ENCODE peak calls at places on chromosomes 4 and X, in five cellular contexts. I is adrenal gland, W is astrocyte, U is lung, M is neural progenitor cell. O is an unnamed sample.
A peak's percentile ranks its signal among the peaks of the same experiment; 100 is the strongest.

GRCh38 chr4:24956763-24957162 is 43.9 kb upstream of the CCDC149 start:
- DNase-seq in I (no peak), W (no peak), U (peak; percentile 19), M (no peak), O (no peak)

GRCh38 chr4:64158648-64159326 is 250.5 kb downstream of the TECRL start:
- DNase-seq in I (peak; percentile 56), W (peak; percentile 32), U (peak; percentile 56), M (peak; percentile 82), O (peak; percentile 12)

GRCh38 chr4:188032583-188032982 is 37.0 kb downstream of the ZFP42 start:
- DNase-seq in I (no peak), W (no peak), U (no peak), M (peak; percentile 76), O (no peak)

GRCh38 chr4:174387721-174388120 is 104.0 kb downstream of the CEP44 start:
- DNase-seq in I (no peak), W (no peak), U (no peak), M (no peak), O (no peak)

GRCh38 chr4:71559957-71560541 is 221.2 kb downstream of the SLC4A4 start:
- DNase-seq in I (no peak), W (peak; percentile 90), U (no peak), M (no peak), O (no peak)

GRCh38 chr4:2364654-2365053 is 53.8 kb downstream of the ZFYVE28 start:
- DNase-seq in I (peak; percentile 39), W (peak; percentile 44), U (no peak), M (no peak), O (no peak)

GRCh38 chr4:68304731-68305130 is 45.2 kb downstream of the YTHDC1 start:
- DNase-seq in I (no peak), W (no peak), U (no peak), M (no peak), O (no peak)

GRCh38 chr4:155523358-155523757 is 143.3 kb upstream of the GUCY1A1 start:
- DNase-seq in I (no peak), W (no peak), U (no peak), M (no peak), O (no peak)

GRCh38 chrX:149721778-149722177 is 9.9 kb downstream of the MAGEA11 start:
- DNase-seq in I (no peak), W (no peak), U (no peak), M (no peak), O (no peak)

GRCh38 chrX:107713205-107714195 is 62.1 kb downstream of the TSC22D3 start:
- DNase-seq in I (no peak), W (no peak), U (no peak), M (no peak), O (peak; percentile 71)

GRCh38 chr4:150385606-150386005 is 196.3 kb upstream of the MAB21L2 start:
- DNase-seq in I (no peak), W (peak; percentile 90), U (no peak), M (peak; percentile 21), O (no peak)

GRCh38 chrX:136767104-136767941 is 13.4 kb downstream of the ARHGEF6 start:
- DNase-seq in I (peak; percentile 61), W (peak; percentile 52), U (peak; percentile 54), M (peak; percentile 74), O (peak; percentile 53)

DNA sequence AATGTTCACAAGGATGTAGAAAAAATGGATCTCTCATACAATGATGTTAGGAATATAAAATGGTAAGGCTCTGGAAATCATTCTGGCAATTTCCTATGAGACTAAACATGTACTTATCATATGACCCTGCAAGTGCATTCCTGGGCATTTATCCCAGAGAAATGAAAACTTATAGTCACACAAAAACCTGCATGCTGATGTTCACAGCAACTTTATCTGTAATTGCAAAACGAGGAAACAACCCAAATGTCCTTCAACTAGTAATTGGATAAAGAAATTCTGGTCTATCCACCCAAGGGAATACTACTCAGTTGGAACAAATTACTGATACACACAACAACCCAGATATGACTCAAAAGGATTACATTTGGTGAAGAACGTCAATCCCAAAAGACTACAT is 14.5 kb downstream of the ZCCHC18 start:
- DNase-seq in I (no peak), W (no peak), U (no peak), M (no peak), O (no peak)
- H3K4me3 ChIP-seq in I (no peak overlapping the region), W (no peak overlapping the region), U (no peak overlapping the region), M (no peak overlapping the region), O (no peak overlapping the region)

GRCh38 chr4:86959588-86960500 is 25.0 kb downstream of the AFF1 start:
- DNase-seq in I (no peak), W (no peak), U (no peak), M (peak; percentile 90), O (no peak)

GRCh38 chr4:86961605-86962295 is 26.9 kb downstream of the AFF1 start:
- DNase-seq in I (no peak), W (peak; percentile 80), U (no peak), M (no peak), O (no peak)

GRCh38 chr4:86961103-86961502 is 26.3 kb downstream of the AFF1 start:
- DNase-seq in I (no peak), W (no peak), U (no peak), M (no peak), O (no peak)

GRCh38 chr4:86963697-86964096 is 28.9 kb downstream of the AFF1 start:
- DNase-seq in I (no peak), W (peak; percentile 35), U (no peak), M (no peak), O (no peak)

DNA sequence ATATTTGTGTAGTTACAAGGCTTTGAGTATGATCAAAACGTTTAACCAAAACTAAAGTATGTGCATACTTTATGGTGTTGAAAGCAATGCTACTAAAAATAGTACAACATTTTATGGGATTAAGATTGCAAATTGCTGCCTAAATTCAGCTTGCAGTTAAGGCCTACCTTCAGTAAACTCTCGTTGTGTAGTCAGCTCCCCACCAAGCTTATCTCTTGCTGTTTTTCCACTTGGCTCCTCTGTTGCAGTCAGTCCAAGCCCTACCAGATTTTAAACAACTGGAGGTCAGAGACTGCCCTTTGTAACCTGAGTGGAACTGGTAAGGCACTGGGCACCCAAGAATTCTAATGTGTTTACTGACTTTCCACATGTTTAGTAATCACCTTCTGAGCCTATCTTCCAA is 25.7 kb downstream of the AFF1 start:
- DNase-seq in I (no peak), W (no peak), U (no peak), M (peak; percentile 55), O (no peak)
- H3K4me1 ChIP-seq in I (peaks cover 18% of the 10 kb centered on the region), W (peaks cover 3% of the 10 kb centered on the region), U (peaks cover 26% of the 10 kb centered on the region), M (peaks cover 63% of the 10 kb centered on the region), O (peaks cover 25% of the 10 kb centered on the region)

DNA sequence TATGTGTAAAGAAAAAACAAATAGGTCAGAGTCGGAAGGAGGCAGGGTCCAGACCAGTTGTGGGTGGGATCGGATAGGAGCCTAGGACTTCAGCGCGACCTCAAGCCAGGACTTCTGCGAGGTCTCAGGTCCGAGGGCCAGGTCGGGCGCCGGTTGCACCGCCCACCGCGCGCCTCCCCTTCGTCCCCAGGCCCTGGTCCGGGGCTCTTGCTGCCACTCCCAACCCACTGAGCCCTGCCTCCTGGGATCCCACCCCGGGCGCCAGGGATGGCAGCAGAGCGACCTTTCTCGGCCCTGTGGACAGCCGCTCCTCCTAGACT is 12.3 kb downstream of the PITX2 start:
- DNase-seq in I (no peak), W (no peak), U (no peak), M (no peak), O (no peak)
- H3K4me3 ChIP-seq in I (no peak overlapping the region), W (no peak overlapping the region), U (no peak overlapping the region), M (no peak overlapping the region), O (no peak overlapping the region)

DNA sequence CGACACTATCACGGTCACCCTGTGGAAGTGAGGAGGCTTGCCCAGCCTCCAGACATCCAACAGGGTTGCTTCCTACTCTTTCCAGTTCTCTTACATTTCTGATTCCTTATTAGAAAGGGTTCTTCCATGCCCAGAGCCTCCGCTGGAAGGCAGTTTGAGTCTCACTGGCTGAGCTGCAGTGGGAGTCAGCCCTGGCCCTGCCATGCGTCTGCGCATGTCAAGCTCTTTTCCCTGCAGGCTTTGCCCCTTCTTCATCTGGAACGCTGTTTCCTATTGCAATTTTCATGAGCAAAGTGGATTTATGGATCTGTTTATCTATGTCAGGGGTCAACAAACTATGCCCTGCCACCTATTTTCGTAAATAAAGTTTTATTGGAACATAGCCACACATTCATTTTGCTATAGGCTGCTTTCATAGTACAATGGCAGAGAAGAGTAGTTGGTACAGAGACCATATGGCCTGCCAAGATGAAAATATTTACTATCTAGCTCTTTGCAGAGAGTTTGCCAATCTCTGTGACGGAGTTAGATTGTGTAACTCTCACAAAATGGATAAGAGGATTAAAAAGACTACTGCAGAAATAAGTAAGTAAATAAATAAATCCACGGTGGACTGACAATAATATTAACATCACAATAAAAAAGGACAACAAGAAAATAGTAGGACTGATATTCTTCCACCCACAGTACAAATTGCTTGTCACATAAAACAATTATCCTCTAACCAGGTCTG is 3.9 kb upstream of the CHRNA9 start:
- DNase-seq in I (no peak), W (no peak), U (no peak), M (no peak), O (no peak)
- H3K4me1 ChIP-seq in I (no peaks in the 10 kb centered on the region), W (peaks cover 24% of the 10 kb centered on the region), U (no peaks in the 10 kb centered on the region), M (peaks cover 7% of the 10 kb centered on the region), O (no peaks in the 10 kb centered on the region)

GRCh38 chr4:86099348-86099747 is 260.5 kb downstream of the MAPK10 start:
- DNase-seq in I (no peak), W (no peak), U (no peak), M (no peak), O (no peak)
- H3K4me3 ChIP-seq in I (no peak overlapping the region), W (no peak overlapping the region), U (no peak overlapping the region), M (no peak overlapping the region), O (no peak overlapping the region)